ENCODE peak calls at places on chromosomes 7 and 10, in seven cellular contexts. One of them, this sample, is unnamed.

GRCh38 chr10:122464158-122464510 is 2.8 kb downstream of the HTRA1 start:
- DNase-seq in iris pigment epithelial cell: no peak
- DNase-seq in HS-5: no peak
- DNase-seq in stimulated activated CD4-positive, alpha-beta T cell treated with anti-CD3 and anti-CD28 coated beads, Interleukin-4, amount 100 ng/mL, for 4 hours: no peak
- DNase-seq in naive thymus-derived CD4-positive, alpha-beta T cell: no peak
- DNase-seq in substantia nigra: no peak
- DNase-seq in activated CD8-positive, alpha-beta memory T cell treated with anti-CD3 and anti-CD28 coated beads for 24 hours: no peak
- DNase-seq in this sample: no peak

GRCh38 chr10:37289833-37290464 is 164.6 kb downstream of the ANKRD30A start:
- DNase-seq in iris pigment epithelial cell: peak; percentile 6
- DNase-seq in HS-5: no peak
- DNase-seq in stimulated activated CD4-positive, alpha-beta T cell treated with anti-CD3 and anti-CD28 coated beads, Interleukin-4, amount 100 ng/mL, for 4 hours: no peak
- DNase-seq in naive thymus-derived CD4-positive, alpha-beta T cell: no peak
- DNase-seq in substantia nigra: no peak
- DNase-seq in activated CD8-positive, alpha-beta memory T cell treated with anti-CD3 and anti-CD28 coated beads for 24 hours: no peak
- DNase-seq in this sample: no peak

GRCh38 chr10:86888585-86889381 is 68.6 kb downstream of the MMRN2 start:
- DNase-seq in iris pigment epithelial cell: peak; percentile 59
- DNase-seq in HS-5: peak; percentile 34
- DNase-seq in stimulated activated CD4-positive, alpha-beta T cell treated with anti-CD3 and anti-CD28 coated beads, Interleukin-4, amount 100 ng/mL, for 4 hours: no peak
- DNase-seq in naive thymus-derived CD4-positive, alpha-beta T cell: no peak
- DNase-seq in substantia nigra: no peak
- DNase-seq in activated CD8-positive, alpha-beta memory T cell treated with anti-CD3 and anti-CD28 coated beads for 24 hours: no peak
- DNase-seq in this sample: no peak

GRCh38 chr7:1251796-1252542 is 19.3 kb downstream of the UNCX start:
- DNase-seq in iris pigment epithelial cell: no peak
- DNase-seq in HS-5: no peak
- DNase-seq in stimulated activated CD4-positive, alpha-beta T cell treated with anti-CD3 and anti-CD28 coated beads, Interleukin-4, amount 100 ng/mL, for 4 hours: no peak
- DNase-seq in naive thymus-derived CD4-positive, alpha-beta T cell: no peak
- DNase-seq in substantia nigra: no peak
- DNase-seq in activated CD8-positive, alpha-beta memory T cell treated with anti-CD3 and anti-CD28 coated beads for 24 hours: no peak
- DNase-seq in this sample: peak; percentile 47

GRCh38 chr7:150446288-150446938 is 4.0 kb upstream of the GIMAP8 start:
- DNase-seq in iris pigment epithelial cell: no peak
- DNase-seq in HS-5: no peak
- DNase-seq in stimulated activated CD4-positive, alpha-beta T cell treated with anti-CD3 and anti-CD28 coated beads, Interleukin-4, amount 100 ng/mL, for 4 hours: no peak
- DNase-seq in naive thymus-derived CD4-positive, alpha-beta T cell: no peak
- DNase-seq in substantia nigra: no peak
- DNase-seq in activated CD8-positive, alpha-beta memory T cell treated with anti-CD3 and anti-CD28 coated beads for 24 hours: no peak
- DNase-seq in this sample: no peak

GRCh38 chr10:51399840-51400239 is 299.6 kb downstream of the CSTF2T start:
- DNase-seq in iris pigment epithelial cell: no peak
- DNase-seq in HS-5: no peak
- DNase-seq in stimulated activated CD4-positive, alpha-beta T cell treated with anti-CD3 and anti-CD28 coated beads, Interleukin-4, amount 100 ng/mL, for 4 hours: no peak
- DNase-seq in naive thymus-derived CD4-positive, alpha-beta T cell: no peak
- DNase-seq in substantia nigra: no peak
- DNase-seq in activated CD8-positive, alpha-beta memory T cell treated with anti-CD3 and anti-CD28 coated beads for 24 hours: no peak
- DNase-seq in this sample: no peak

GRCh38 chr7:36894190-36894589 is 169.9 kb upstream of the AOAH start:
- DNase-seq in iris pigment epithelial cell: no peak
- DNase-seq in HS-5: no peak
- DNase-seq in stimulated activated CD4-positive, alpha-beta T cell treated with anti-CD3 and anti-CD28 coated beads, Interleukin-4, amount 100 ng/mL, for 4 hours: no peak
- DNase-seq in naive thymus-derived CD4-positive, alpha-beta T cell: no peak
- DNase-seq in substantia nigra: no peak
- DNase-seq in activated CD8-positive, alpha-beta memory T cell treated with anti-CD3 and anti-CD28 coated beads for 24 hours: peak; percentile 60
- DNase-seq in this sample: no peak

GRCh38 chr10:110744767-110745166 is 100.6 kb downstream of the RBM20 start:
- DNase-seq in iris pigment epithelial cell: no peak
- DNase-seq in HS-5: no peak
- DNase-seq in stimulated activated CD4-positive, alpha-beta T cell treated with anti-CD3 and anti-CD28 coated beads, Interleukin-4, amount 100 ng/mL, for 4 hours: no peak
- DNase-seq in naive thymus-derived CD4-positive, alpha-beta T cell: no peak
- DNase-seq in substantia nigra: no peak
- DNase-seq in activated CD8-positive, alpha-beta memory T cell treated with anti-CD3 and anti-CD28 coated beads for 24 hours: no peak
- DNase-seq in this sample: no peak